ENCODE peak calls at places on chromosome 16, in seven cellular contexts. K, R, E, U, V, A and Z are unnamed samples.

GRCh38 chr16:46743232-46743719 is 4.9 kb downstream of the MYLK3 start:
- DNase-seq in K (no peak), R (no peak), E (no peak), U (peak; percentile 47), V (no peak), A (no peak), Z (no peak)

GRCh38 chr16:57041182-57042156 is 50.9 kb upstream of the CPNE2 start:
- DNase-seq in K (peak; percentile 93), R (no peak), E (peak; percentile 75), U (no peak), V (no peak), A (peak; percentile 80), Z (peak; percentile 87)

GRCh38 chr16:89078172-89078571 is 15.5 kb upstream of the ACSF3 start:
- DNase-seq in K (no peak), R (no peak), E (no peak), U (no peak), V (no peak), A (no peak), Z (no peak)

GRCh38 chr16:20566864-20567263 is 9.3 kb downstream of the ACSM2B start:
- DNase-seq in K (no peak), R (no peak), E (no peak), U (no peak), V (no peak), A (no peak), Z (no peak)

GRCh38 chr16:79645701-79646100 is 45.2 kb upstream of the MAF start:
- DNase-seq in K (no peak), R (no peak), E (no peak), U (no peak), V (no peak), A (no peak), Z (no peak)

GRCh38 chr16:11553371-11553770 is 33.3 kb downstream of the LITAF start:
- DNase-seq in K (no peak), R (no peak), E (no peak), U (no peak), V (no peak), A (no peak), Z (no peak)

GRCh38 chr16:58462089-58462488 is 37.9 kb upstream of the NDRG4 start:
- DNase-seq in K (no peak), R (no peak), E (no peak), U (no peak), V (no peak), A (no peak), Z (no peak)

GRCh38 chr16:57739756-57740422 is 4.3 kb downstream of the KATNB1 start:
- DNase-seq in K (no peak), R (no peak), E (no peak), U (no peak), V (peak; percentile 48), A (no peak), Z (no peak)

GRCh38 chr16:17414421-17414820 is 56.3 kb downstream of the XYLT1 start:
- DNase-seq in K (no peak), R (no peak), E (no peak), U (no peak), V (no peak), A (no peak), Z (no peak)

GRCh38 chr16:53071748-53072301 is 17.0 kb downstream of the CHD9 start:
- DNase-seq in K (no peak), R (no peak), E (no peak), U (peak; percentile 85), V (peak; percentile 90), A (no peak), Z (no peak)

GRCh38 chr16:4184038-4184702 is 57.7 kb downstream of the SRL start:
- DNase-seq in K (no peak), R (no peak), E (no peak), U (peak; percentile 30), V (peak; percentile 68), A (no peak), Z (no peak)

GRCh38 chr16:88383401-88384221 is 852 bp downstream of the ZNF469 start:
- DNase-seq in K (no peak), R (no peak), E (no peak), U (peak; percentile 61), V (peak; percentile 74), A (no peak), Z (no peak)

DNA sequence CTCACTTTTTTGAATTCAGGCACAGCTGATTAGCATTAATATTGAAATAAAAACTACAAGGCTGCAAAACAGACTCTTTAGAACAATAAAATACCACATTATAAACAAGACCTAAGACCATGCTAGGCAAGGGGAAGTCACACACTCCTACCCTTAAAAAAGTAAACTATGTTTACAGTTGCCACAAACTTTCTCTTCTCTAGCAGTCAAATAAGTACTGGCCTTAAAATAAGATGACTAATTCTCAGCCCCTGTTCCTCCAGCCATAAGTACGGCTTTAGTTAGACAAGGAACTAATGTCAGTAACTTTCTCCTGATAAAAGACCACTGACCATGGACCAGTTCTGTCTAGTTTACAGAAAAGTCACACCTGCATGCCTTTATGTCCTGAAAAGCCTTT is 19.5 kb upstream of the CPHXL start:
- DNase-seq in K (no peak), R (no peak), E (no peak), U (no peak), V (no peak), A (no peak), Z (no peak)
- H3K9me3 ChIP-seq in K (no peaks in the 10 kb centered on the region), R (no peaks in the 10 kb centered on the region), E (peaks cover 3% of the 10 kb centered on the region), U (peaks cover 18% of the 10 kb centered on the region), V (no peaks in the 10 kb centered on the region), A (no peaks in the 10 kb centered on the region), Z (no peaks in the 10 kb centered on the region)

GRCh38 chr16:84616515-84616914 is 1.4 kb downstream of the COTL1 start:
- DNase-seq in K (no peak), R (no peak), E (peak; percentile 39), U (no peak), V (no peak), A (no peak), Z (peak; percentile 44)

GRCh38 chr16:84614075-84614474 is 3.8 kb downstream of the COTL1 start:
- DNase-seq in K (no peak), R (no peak), E (no peak), U (no peak), V (no peak), A (no peak), Z (no peak)

GRCh38 chr16:84617068-84617630 is 729 bp downstream of the COTL1 start:
- DNase-seq in K (peak; percentile 49), R (no peak), E (peak; percentile 36), U (peak; percentile 37), V (peak; percentile 72), A (no peak), Z (peak; percentile 65)

GRCh38 chr16:84613408-84614071 is 4.3 kb downstream of the COTL1 start:
- DNase-seq in K (no peak), R (no peak), E (no peak), U (no peak), V (no peak), A (no peak), Z (no peak)

DNA sequence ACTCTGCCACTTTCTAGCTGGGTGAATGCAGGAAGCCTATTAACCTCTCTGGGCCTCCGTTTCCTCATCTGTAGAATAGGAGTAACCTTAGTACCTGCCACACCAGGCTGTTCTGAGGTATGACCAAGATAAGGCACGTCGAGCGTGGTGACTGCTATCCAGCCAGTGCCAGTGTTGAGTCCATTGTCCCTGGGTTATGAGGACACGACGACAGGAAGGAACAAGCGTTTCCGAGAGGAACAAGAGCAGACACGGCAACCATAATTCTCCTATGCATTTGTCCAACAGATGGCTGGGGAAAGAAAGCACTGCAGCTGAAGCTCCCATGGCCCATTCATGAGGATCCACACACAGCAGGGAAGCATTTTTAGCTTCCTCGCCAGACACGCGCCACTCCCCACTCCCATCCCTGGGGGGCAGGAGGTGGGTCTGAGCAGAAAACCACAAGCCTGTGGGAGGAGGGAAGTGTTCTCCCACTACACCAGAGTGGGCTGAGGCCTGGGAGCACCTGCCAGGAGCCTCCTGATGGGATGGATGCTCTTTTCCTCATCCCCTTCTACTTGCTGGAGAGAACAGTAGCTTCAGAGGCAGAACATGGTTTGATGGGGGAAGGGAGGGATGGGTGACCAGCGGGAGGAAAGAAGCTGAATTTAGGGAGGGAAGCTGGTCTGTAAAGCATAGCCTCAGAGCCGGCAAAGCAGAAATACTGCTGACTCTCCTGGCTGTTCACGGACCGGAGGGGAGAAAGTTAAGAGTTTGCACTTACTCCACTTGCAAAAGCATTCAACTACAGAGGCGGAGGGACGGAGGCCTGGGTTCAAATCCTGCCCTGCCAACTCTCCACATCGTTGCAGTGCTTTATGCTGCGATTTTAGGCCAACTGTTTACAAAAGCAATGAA is 2.7 kb downstream of the COTL1 start:
- DNase-seq in K (no peak), R (no peak), E (no peak), U (no peak), V (no peak), A (no peak), Z (no peak)
- H3K4me3 ChIP-seq in K (peak overlapping the region; percentile 36), R (no peak overlapping the region), E (peak overlapping the region; percentile 75), U (no peak overlapping the region), V (peak overlapping the region; percentile 7), A (peak overlapping the region; percentile 91), Z (peak overlapping the region; percentile 38)

GRCh38 chr16:31888735-31889134 is 15.1 kb downstream of the ZNF267 start:
- DNase-seq in K (no peak), R (no peak), E (no peak), U (no peak), V (no peak), A (no peak), Z (no peak)
- H3K9me3 ChIP-seq in K (no peaks in the 10 kb centered on the region), R (no peaks in the 10 kb centered on the region), E (no peaks in the 10 kb centered on the region), U (no peaks in the 10 kb centered on the region), V (no peaks in the 10 kb centered on the region), A (no peaks in the 10 kb centered on the region), Z (no peaks in the 10 kb centered on the region)

GRCh38 chr16:71460246-71460645 is 1.8 kb downstream of the ZNF23 start:
- DNase-seq in K (no peak), R (no peak), E (no peak), U (no peak), V (no peak), A (no peak), Z (no peak)
- H3K4me3 ChIP-seq in K (no peak overlapping the region), R (no peak overlapping the region), E (no peak overlapping the region), U (no peak overlapping the region), V (no peak overlapping the region), A (no peak overlapping the region), Z (no peak overlapping the region)

GRCh38 chr16:60304725-60305124 is 1570.6 kb upstream of the GOT2 start:
- DNase-seq in K (no peak), R (no peak), E (no peak), U (no peak), V (no peak), A (no peak), Z (no peak)

GRCh38 chr16:60299345-60299744 is 1565.2 kb upstream of the GOT2 start:
- DNase-seq in K (no peak), R (no peak), E (no peak), U (no peak), V (no peak), A (no peak), Z (no peak)

DNA sequence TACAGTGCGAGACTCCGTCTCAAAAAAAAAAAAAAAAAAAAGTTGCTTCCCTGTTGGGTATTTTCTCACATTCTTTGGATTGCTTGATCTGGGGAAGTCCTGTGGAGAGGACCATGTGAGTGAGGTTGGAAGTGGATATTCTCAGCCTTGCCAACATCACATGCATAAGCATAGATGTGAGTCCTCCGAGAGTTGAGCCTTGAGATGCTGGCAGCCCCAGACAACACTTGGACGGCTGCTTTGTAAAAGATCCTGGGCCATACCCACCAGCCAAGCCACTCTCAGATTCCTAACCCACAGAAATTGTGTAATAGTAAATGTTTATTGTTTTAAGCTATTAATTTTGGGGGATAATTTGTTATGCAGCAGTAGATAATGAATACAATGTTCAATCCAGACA is 1570.0 kb upstream of the GOT2 start:
- DNase-seq in K (no peak), R (no peak), E (no peak), U (peak; percentile 10), V (no peak), A (no peak), Z (no peak)
- H3K9me3 ChIP-seq in K (no peaks in the 10 kb centered on the region), R (no peaks in the 10 kb centered on the region), E (no peaks in the 10 kb centered on the region), U (peaks cover 15% of the 10 kb centered on the region), V (no peaks in the 10 kb centered on the region), A (no peaks in the 10 kb centered on the region), Z (no peaks in the 10 kb centered on the region)